ENCODE peak calls at places on chromosomes 5 and 9, in four cellular contexts. C, N, Y and R are unnamed samples.
A peak's percentile ranks its signal among the peaks of the same experiment; 100 is the strongest.

GRCh38 chr9:134591573-134591981 is 50.0 kb upstream of the COL5A1 start:
- DNase-seq in C (no peak), N (no peak), Y (no peak), R (no peak)

GRCh38 chr5:9835121-9835770 is 205.1 kb upstream of the TAS2R1 start:
- DNase-seq in C (no peak), N (no peak), Y (no peak), R (no peak)

GRCh38 chr5:83473344-83474169 is 2.0 kb downstream of the VCAN start:
- DNase-seq in C (peak; percentile 85), N (no peak), Y (peak; percentile 97), R (peak; percentile 77)

GRCh38 chr5:36741138-36741537 is 134.7 kb downstream of the SLC1A3 start:
- DNase-seq in C (no peak), N (no peak), Y (no peak), R (no peak)

GRCh38 chr9:135075234-135076142 is 12.0 kb upstream of the OLFM1 start:
- DNase-seq in C (no peak), N (no peak), Y (peak; percentile 60), R (no peak)

GRCh38 chr5:148831590-148832565 is 5.5 kb downstream of the ADRB2 start:
- DNase-seq in C (no peak), N (no peak), Y (no peak), R (no peak)

GRCh38 chr5:117131048-117131679 is 556.5 kb upstream of the SEMA6A start:
- DNase-seq in C (no peak), N (no peak), Y (no peak), R (no peak)

GRCh38 chr9:127347831-127348699 is 48.9 kb upstream of the SLC2A8 start:
- DNase-seq in C (no peak), N (peak; percentile 28), Y (no peak), R (no peak)

GRCh38 chr9:91503650-91504007 is 80.0 kb upstream of the NFIL3 start:
- DNase-seq in C (no peak), N (no peak), Y (no peak), R (peak; percentile 13)

GRCh38 chr5:73393606-73394489 is 54.7 kb downstream of the FOXD1 start:
- DNase-seq in C (peak; percentile 35), N (no peak), Y (no peak), R (no peak)

GRCh38 chr5:57277085-57277484 is 103.2 kb downstream of the GPBP1 start:
- DNase-seq in C (no peak), N (no peak), Y (no peak), R (no peak)

GRCh38 chr5:124996023-124996763 is 249.8 kb upstream of the ZNF608 start:
- DNase-seq in C (no peak), N (no peak), Y (no peak), R (no peak)

GRCh38 chr5:82396871-82397514 is 118.8 kb upstream of the RPS23 start:
- DNase-seq in C (peak; percentile 54), N (peak; percentile 92), Y (no peak), R (no peak)

GRCh38 chr5:165333623-165334022 is 1828.2 kb downstream of the MAT2B start:
- DNase-seq in C (no peak), N (no peak), Y (no peak), R (no peak)

GRCh38 chr5:11000517-11001353 is 239.7 kb upstream of the DAP start:
- DNase-seq in C (no peak), N (no peak), Y (no peak), R (no peak)

GRCh38 chr9:33162721-33163311 is 4.3 kb downstream of the B4GALT1 start:
- DNase-seq in C (no peak), N (peak; percentile 76), Y (no peak), R (no peak)

GRCh38 chr9:96505316-96505991 is 55.5 kb downstream of the HABP4 start:
- DNase-seq in C (no peak), N (no peak), Y (no peak), R (no peak)

GRCh38 chr5:72234265-72234700 is 85.8 kb downstream of the MRPS27 start:
- DNase-seq in C (no peak), N (no peak), Y (no peak), R (peak; percentile 71)

GRCh38 chr5:78972654-78973428 is 12.3 kb downstream of the ARSB start:
- DNase-seq in C (no peak), N (no peak), Y (no peak), R (no peak)

GRCh38 chr5:14523243-14524034 is 58.2 kb upstream of the OTULINL start:
- DNase-seq in C (no peak), N (no peak), Y (no peak), R (no peak)

GRCh38 chr5:97405941-97406340 is 222.9 kb upstream of the RIOK2 start:
- DNase-seq in C (no peak), N (no peak), Y (no peak), R (no peak)

GRCh38 chr5:176619569-176620332 is 9.8 kb upstream of the GPRIN1 start:
- DNase-seq in C (no peak), N (no peak), Y (peak; percentile 41), R (no peak)

GRCh38 chr5:138824516-138824915 is 50.6 kb downstream of the LRRTM2 start:
- DNase-seq in C (no peak), N (no peak), Y (no peak), R (no peak)

GRCh38 chr9:21965401-21965951 is 28.7 kb downstream of the CDKN2A start:
- DNase-seq in C (no peak), N (peak; percentile 45), Y (peak; percentile 81), R (no peak)

GRCh38 chr5:133658327-133658726 is 46.0 kb upstream of the FSTL4 start:
- DNase-seq in C (no peak), N (no peak), Y (no peak), R (no peak)

GRCh38 chr5:87769137-87769536 is 356.4 kb upstream of the CCNH start:
- DNase-seq in C (no peak), N (no peak), Y (no peak), R (no peak)

GRCh38 chr9:36818965-36819870 is 214.8 kb downstream of the PAX5 start:
- DNase-seq in C (peak; percentile 29), N (no peak), Y (peak; percentile 38), R (no peak)

GRCh38 chr9:38159599-38159998 is 90.6 kb upstream of the SHB start:
- DNase-seq in C (no peak), N (no peak), Y (no peak), R (no peak)

GRCh38 chr9:38164659-38165221 is 95.7 kb upstream of the SHB start:
- DNase-seq in C (no peak), N (no peak), Y (no peak), R (no peak)

GRCh38 chr9:38160613-38161215 is 91.7 kb upstream of the SHB start:
- DNase-seq in C (peak; percentile 77), N (peak; percentile 57), Y (peak; percentile 86), R (peak; percentile 89)

GRCh38 chr9:38163518-38163917 is 94.5 kb upstream of the SHB start:
- DNase-seq in C (no peak), N (no peak), Y (no peak), R (no peak)

DNA sequence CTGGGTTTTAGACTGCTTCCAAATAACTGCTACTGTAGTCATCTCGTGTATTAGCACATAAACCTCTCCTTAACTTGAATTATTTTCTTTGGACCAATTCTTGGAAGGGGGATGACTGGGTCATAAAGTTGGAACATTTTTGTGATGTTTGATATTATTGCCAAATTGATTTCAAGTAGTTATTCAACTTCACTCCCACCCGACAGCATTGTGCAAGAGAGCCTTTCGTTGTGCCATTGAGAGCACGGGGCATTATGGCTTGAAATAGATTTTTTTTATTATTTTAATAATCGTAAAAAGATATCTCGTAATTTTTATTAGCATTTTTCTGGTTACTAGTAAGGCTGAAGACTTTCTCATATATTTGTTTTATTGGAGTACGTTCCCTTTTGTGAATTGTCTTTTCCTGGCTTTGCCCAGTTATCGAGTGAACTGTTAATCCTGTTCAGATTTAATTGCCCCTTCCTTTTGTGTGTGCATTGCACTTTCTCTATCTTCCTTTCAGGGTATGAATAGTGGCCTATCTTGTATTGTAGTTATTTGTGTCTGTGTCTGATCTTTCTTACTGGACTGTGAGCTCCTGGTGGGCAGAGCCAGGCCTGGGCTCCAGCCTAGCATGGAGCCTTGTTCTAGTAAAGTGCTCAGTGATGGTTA is 93.4 kb upstream of the SHB start:
- DNase-seq in C (no peak), N (no peak), Y (no peak), R (no peak)
- TF ChIP-seq ELF4 in C (no peak), N (no peak), Y (no peak), R (no peak)

DNA sequence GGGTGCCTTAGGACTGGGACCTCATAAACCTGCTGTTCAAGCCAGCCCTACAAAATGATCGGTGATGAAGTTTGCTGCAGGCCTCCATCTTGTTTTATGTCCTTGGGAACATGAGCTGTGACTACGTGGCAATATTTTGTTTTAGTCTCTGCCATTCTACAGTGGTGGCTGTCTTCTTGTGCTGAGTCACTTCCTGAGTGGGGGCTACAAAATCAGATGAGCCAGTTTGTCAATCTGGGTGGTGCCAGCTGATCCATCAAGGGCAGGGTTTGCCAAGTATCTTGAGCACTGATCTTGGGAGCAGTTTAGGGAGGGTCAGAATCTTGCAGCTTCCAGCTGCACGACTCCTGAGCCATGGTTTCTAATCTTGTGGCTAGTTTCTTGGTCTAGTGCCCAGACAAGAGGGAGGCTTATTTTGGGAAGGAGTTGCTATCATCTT is 94.6 kb downstream of the YTHDC2 start:
- DNase-seq in C (no peak), N (no peak), Y (no peak), R (peak; percentile 12)
- TF ChIP-seq ELF4 in C (no peak), N (no peak), Y (no peak), R (no peak)

GRCh38 chr9:90299963-90300362 is 342.7 kb downstream of the DIRAS2 start:
- DNase-seq in C (no peak), N (no peak), Y (no peak), R (no peak)

GRCh38 chr9:90296539-90296938 is 346.1 kb downstream of the DIRAS2 start:
- DNase-seq in C (no peak), N (no peak), Y (no peak), R (no peak)

GRCh38 chr9:90306118-90306517 is 336.5 kb downstream of the DIRAS2 start:
- DNase-seq in C (no peak), N (no peak), Y (no peak), R (no peak)

GRCh38 chr9:90303653-90304052 is 339.0 kb downstream of the DIRAS2 start:
- DNase-seq in C (no peak), N (no peak), Y (no peak), R (no peak)

GRCh38 chr9:90300901-90301688 is 341.5 kb downstream of the DIRAS2 start:
- DNase-seq in C (no peak), N (no peak), Y (no peak), R (no peak)
- TF ChIP-seq ELF4 in C (no peak), N (no peak), Y (no peak), R (no peak)

GRCh38 chr9:16003785-16004184 is 450.9 kb downstream of the CCDC171 start:
- DNase-seq in C (no peak), N (no peak), Y (no peak), R (no peak)
- TF ChIP-seq ELF4 in C (no peak), N (no peak), Y (no peak), R (no peak)

DNA sequence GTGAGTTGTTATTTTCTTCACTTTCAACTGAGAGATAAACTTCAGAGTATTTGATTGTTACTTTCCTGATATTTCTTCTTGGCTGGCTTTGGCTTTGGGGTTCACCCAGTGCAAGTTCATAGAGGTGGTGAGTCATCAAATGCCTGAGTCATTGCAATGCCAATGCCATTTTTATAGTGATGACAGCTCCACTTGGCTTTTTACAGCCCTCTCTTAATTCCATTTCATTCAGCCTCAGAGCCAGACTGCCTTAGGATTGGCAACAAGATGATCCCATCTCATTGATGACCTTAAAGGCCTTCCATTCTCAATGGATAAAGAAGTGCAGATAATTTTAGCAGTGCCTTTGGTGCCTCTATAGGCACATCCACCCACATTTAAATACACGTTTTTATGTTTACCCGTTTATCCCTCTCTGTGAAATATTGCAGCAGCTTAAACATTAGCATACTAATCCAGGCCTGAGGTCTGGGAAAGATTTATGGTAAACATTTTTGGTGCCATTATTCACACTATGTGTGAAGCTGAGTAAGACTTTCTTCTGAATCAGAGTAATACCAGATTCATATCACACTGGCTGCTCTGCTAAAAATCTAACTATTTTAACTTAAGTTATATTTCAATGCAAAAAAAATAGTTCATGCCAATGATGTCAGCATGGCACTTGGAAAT is 88.9 kb upstream of the TYRP1 start:
- DNase-seq in C (peak; percentile 3), N (no peak), Y (no peak), R (no peak)
- TF ChIP-seq ELF4 in C (no peak), N (no peak), Y (no peak), R (no peak)